ENCODE peak calls at places on chromosomes 4 and X, in seven cellular contexts. G is mesendoderm, Z is IMR-90, S is mesenchymal stem cell, R is neuronal stem cell, E is H1, X is trophoblast cell. H is an unnamed sample.

GRCh38 chr4:4395849-4396627 is 9.1 kb downstream of the NSG1 start:
- DNase-seq in G (peak; percentile 80), Z (peak; percentile 53), S (peak; percentile 96), R (no peak), E (peak; percentile 53), X (no peak), H (peak; percentile 57)

GRCh38 chr4:86338521-86338920 is 21.3 kb downstream of the MAPK10 start:
- DNase-seq in G (no peak), Z (no peak), S (no peak), R (no peak), E (no peak), X (no peak), H (no peak)

GRCh38 chr4:6109842-6110560 is 90.3 kb downstream of the JAKMIP1 start:
- DNase-seq in G (peak; percentile 88), Z (no peak), S (no peak), R (peak; percentile 36), E (peak; percentile 82), X (no peak), H (peak; percentile 90)

GRCh38 chr4:73411731-73412414 is 7.8 kb downstream of the ALB start:
- DNase-seq in G (no peak), Z (no peak), S (no peak), R (no peak), E (no peak), X (no peak), H (no peak)

GRCh38 chr4:77310931-77311330 is 153.9 kb downstream of the CCNG2 start:
- DNase-seq in G (peak; percentile 26), Z (no peak), S (no peak), R (no peak), E (no peak), X (no peak), H (no peak)

GRCh38 chrX:6067600-6067999 is 161.1 kb downstream of the NLGN4X start:
- DNase-seq in G (no peak), Z (no peak), S (no peak), R (no peak), E (no peak), X (no peak), H (no peak)

GRCh38 chr4:76445911-76446310 is 10.9 kb downstream of the SHROOM3 start:
- DNase-seq in G (no peak), Z (no peak), S (no peak), R (no peak), E (no peak), X (no peak), H (no peak)

GRCh38 chr4:150366487-150366999 is 215.4 kb upstream of the MAB21L2 start:
- DNase-seq in G (peak; percentile 76), Z (no peak), S (no peak), R (peak; percentile 93), E (peak; percentile 51), X (no peak), H (peak; percentile 53)

GRCh38 chrX:74104356-74105065 is 199.5 kb upstream of the ZCCHC13 start:
- DNase-seq in G (no peak), Z (peak; percentile 5), S (no peak), R (no peak), E (no peak), X (no peak), H (no peak)

GRCh38 chr4:38182334-38182998 is 222.3 kb downstream of the PTTG2 start:
- DNase-seq in G (no peak), Z (no peak), S (no peak), R (no peak), E (no peak), X (no peak), H (no peak)

GRCh38 chr4:183182873-183183725 is 84.0 kb downstream of the WWC2 start:
- DNase-seq in G (peak; percentile 100), Z (peak; percentile 91), S (peak; percentile 92), R (peak; percentile 67), E (peak; percentile 70), X (peak; percentile 57), H (peak; percentile 94)

GRCh38 chr4:183408791-183409190 is 35.6 kb upstream of the CDKN2AIP start:
- DNase-seq in G (no peak), Z (no peak), S (no peak), R (no peak), E (no peak), X (no peak), H (no peak)

GRCh38 chr4:89305712-89306437 is 1.7 kb downstream of the GPRIN3 start:
- DNase-seq in G (no peak), Z (no peak), S (peak; percentile 61), R (no peak), E (no peak), X (no peak), H (no peak)

GRCh38 chr4:84480082-84480481 is 19.0 kb downstream of the NKX6-1 start:
- DNase-seq in G (no peak), Z (no peak), S (no peak), R (no peak), E (no peak), X (no peak), H (no peak)

GRCh38 chrX:86946569-86946968 is 571.0 kb upstream of the KLHL4 start:
- DNase-seq in G (peak; percentile 62), Z (peak; percentile 24), S (peak; percentile 37), R (peak; percentile 31), E (no peak), X (no peak), H (no peak)

GRCh38 chr4:111854494-111855087 is 290.7 kb upstream of the FAM241A start:
- DNase-seq in G (peak; percentile 44), Z (peak; percentile 30), S (peak; percentile 52), R (peak; percentile 21), E (no peak), X (no peak), H (no peak)

GRCh38 chrX:129323115-129323514 is 200.2 kb downstream of the SMARCA1 start:
- DNase-seq in G (no peak), Z (peak; percentile 3), S (peak; percentile 6), R (no peak), E (no peak), X (no peak), H (no peak)

DNA sequence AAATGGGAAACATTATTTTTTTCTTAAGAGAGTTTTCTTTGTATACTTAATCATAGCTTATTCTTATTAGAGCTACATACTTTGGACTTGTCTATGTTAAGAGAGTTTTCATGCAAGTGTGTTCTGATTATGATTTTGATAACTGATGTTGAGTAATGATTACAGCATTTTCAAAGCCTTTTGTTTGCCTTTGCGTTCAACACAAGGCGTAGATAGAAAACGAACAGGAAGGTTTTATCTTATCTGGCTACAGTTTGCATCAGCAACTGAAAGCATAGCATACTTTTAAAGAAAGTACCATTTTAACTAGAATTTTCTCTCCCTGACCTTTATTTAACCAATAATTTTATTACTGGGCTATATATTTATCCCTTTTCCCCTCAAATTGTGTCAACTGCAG is 51.6 kb upstream of the PDLIM5 start:
- DNase-seq in G (peak; percentile 41), Z (no peak), S (no peak), R (no peak), E (no peak), X (no peak), H (no peak)
- H3K4ac ChIP-seq in G (no peak overlapping the region), Z (no peak overlapping the region), S (no peak overlapping the region), R (no peak overlapping the region), E (no peak overlapping the region), X (no peak overlapping the region), H (no peak overlapping the region)

GRCh38 chr4:153788064-153788418 is 842 bp downstream of the SFRP2 start:
- DNase-seq in G (peak; percentile 40), Z (no peak), S (no peak), R (no peak), E (peak; percentile 61), X (no peak), H (no peak)

GRCh38 chr4:153784300-153784699 is 4.6 kb downstream of the SFRP2 start:
- DNase-seq in G (no peak), Z (no peak), S (no peak), R (no peak), E (no peak), X (no peak), H (no peak)

GRCh38 chr4:153788419-153789276 is at the start of gene SFRP2:
- DNase-seq in G (peak; percentile 91), Z (no peak), S (peak; percentile 35), R (peak; percentile 93), E (peak; percentile 84), X (no peak), H (peak; percentile 92)

GRCh38 chr4:153787156-153787555 is 1.7 kb downstream of the SFRP2 start:
- DNase-seq in G (no peak), Z (no peak), S (no peak), R (no peak), E (no peak), X (no peak), H (no peak)

DNA sequence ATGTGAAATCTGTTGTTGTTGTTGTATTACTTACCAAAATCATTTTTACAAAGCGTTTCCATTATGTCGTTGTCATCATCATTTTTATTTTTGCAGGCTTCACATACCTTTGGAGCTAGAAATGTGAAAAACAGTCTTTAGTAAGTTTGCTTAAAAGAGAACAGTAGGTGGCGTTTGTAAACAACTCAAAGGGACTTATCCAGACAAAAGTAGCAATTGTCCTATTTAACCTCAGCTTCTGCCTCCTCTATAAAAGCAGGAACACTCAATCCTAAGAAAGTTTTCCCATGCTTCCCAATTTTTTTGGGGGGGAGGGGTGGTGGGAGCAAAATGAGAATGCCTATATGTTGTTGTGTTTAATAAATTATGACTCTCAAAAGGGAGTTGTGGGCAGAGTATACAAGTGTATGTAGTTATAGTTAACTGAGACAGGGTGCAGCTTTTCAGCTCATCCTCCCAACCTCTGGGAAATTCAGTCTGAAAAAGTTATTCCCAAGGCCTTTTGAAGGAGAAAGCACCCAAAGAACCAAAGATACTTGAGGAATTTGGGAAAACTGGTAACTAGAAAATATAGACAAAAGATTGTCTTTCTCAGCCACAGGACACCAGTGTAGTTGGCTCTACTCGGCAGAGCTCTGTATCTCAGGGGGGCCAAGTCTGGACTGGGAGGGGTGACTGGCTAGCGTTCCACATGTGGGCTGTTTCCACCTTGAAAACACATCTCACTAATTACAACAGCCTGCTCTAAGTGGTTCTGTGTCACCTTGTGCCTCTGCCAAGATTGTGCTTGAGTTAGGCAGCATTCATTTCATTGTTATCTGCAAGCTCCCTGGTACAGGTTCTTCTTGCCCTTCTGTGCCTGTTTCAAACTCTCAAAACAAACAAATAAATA is 2.8 kb downstream of the SFRP2 start:
- DNase-seq in G (peak; percentile 67), Z (peak; percentile 14), S (peak; percentile 55), R (no peak), E (no peak), X (no peak), H (no peak)
- H2AK5ac ChIP-seq in G (no peak overlapping the region), Z (no peak overlapping the region), S (no peak overlapping the region), R (no peak overlapping the region), E (peak overlapping the region; percentile 66), X (no peak overlapping the region), H (no peak overlapping the region)

GRCh38 chr4:7584760-7585159 is 150.0 kb upstream of the PSAPL1 start:
- DNase-seq in G (no peak), Z (no peak), S (no peak), R (no peak), E (no peak), X (no peak), H (no peak)
- H3K4ac ChIP-seq in G (no peak overlapping the region), Z (no peak overlapping the region), S (no peak overlapping the region), R (no peak overlapping the region), E (no peak overlapping the region), X (no peak overlapping the region), H (no peak overlapping the region)

DNA sequence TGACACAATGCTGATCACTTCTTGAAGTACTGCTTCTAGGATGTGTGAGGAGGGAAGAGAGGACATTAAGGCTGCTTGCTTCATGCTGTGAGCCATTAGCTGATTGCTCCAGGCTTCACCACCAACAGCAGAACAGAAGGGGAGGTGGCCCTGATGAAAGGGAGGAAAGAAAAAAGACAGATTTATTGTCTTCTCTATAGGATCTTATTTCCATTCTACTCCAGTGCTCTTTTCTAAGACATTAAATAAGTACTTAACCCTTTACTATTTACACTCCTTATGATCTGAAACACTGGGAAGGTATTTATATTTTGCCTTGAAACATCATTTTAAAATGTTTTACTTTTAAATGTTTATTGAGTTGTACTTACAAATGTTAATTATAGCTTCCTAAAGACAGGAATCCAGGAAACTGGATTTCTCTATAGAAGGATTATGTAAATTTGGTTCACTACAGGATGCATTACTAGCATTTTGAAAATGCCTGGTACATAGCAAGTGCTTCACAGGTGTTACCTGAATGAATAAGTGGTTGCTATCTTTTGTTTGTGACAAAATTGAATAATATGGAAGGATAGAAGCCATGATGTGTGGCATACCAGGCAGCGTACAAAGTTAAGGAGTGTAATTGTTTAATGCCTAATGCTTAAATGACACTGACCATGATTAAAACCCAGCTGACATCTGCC is 680.9 kb upstream of the ATOH1 start:
- DNase-seq in G (peak; percentile 91), Z (no peak), S (no peak), R (peak; percentile 29), E (no peak), X (no peak), H (peak; percentile 79)
- H2AK5ac ChIP-seq in G (no peak overlapping the region), Z (no peak overlapping the region), S (no peak overlapping the region), R (no peak overlapping the region), E (no peak overlapping the region), X (no peak overlapping the region), H (no peak overlapping the region)